ENCODE peak calls at places on chromosome 6, in nine cellular contexts. One of them, this sample, is unnamed.

GRCh38 chr6:123805921-123806320 is 2.3 kb downstream of the NKAIN2 start:
- DNase-seq in AG04449: no peak
- DNase-seq in HCEC 1CT: no peak
- DNase-seq in HepG2: no peak
- DNase-seq in GM10248: no peak
- DNase-seq in neural crest cell: no peak
- DNase-seq in right atrium auricular region: no peak
- DNase-seq in astrocyte of the spinal cord: no peak
- DNase-seq in LNCaP clone FGC: no peak
- DNase-seq in this sample: no peak

GRCh38 chr6:107132330-107132954 is 17.1 kb upstream of the BEND3 start:
- DNase-seq in HepG2: peak
- DNase-seq in AG04449: no peak
- DNase-seq in right atrium auricular region: no peak
- DNase-seq in GM10248: no peak
- DNase-seq in LNCaP clone FGC: no peak
- DNase-seq in astrocyte of the spinal cord: peak
- DNase-seq in HCEC 1CT: peak
- DNase-seq in neural crest cell: peak
- DNase-seq in this sample: no peak

GRCh38 chr6:11264100-11264499 is 31.6 kb upstream of the NEDD9 start:
- DNase-seq in HepG2: no peak
- DNase-seq in HCEC 1CT: no peak
- DNase-seq in neural crest cell: no peak
- DNase-seq in AG04449: no peak
- DNase-seq in right atrium auricular region: no peak
- DNase-seq in astrocyte of the spinal cord: no peak
- DNase-seq in GM10248: no peak
- DNase-seq in LNCaP clone FGC: no peak
- DNase-seq in this sample: no peak

GRCh38 chr6:68279793-68280557 is 355.1 kb upstream of the ADGRB3 start:
- DNase-seq in HepG2: no peak
- DNase-seq in right atrium auricular region: no peak
- DNase-seq in HCEC 1CT: peak
- DNase-seq in LNCaP clone FGC: no peak
- DNase-seq in GM10248: no peak
- DNase-seq in neural crest cell: no peak
- DNase-seq in astrocyte of the spinal cord: peak
- DNase-seq in AG04449: no peak
- DNase-seq in this sample: peak

GRCh38 chr6:36547646-36548400 is 544 bp upstream of the STK38 start:
- DNase-seq in HepG2: no peak
- DNase-seq in astrocyte of the spinal cord: no peak
- DNase-seq in HCEC 1CT: no peak
- DNase-seq in AG04449: no peak
- DNase-seq in right atrium auricular region: no peak
- DNase-seq in LNCaP clone FGC: no peak
- DNase-seq in GM10248: no peak
- DNase-seq in neural crest cell: no peak
- DNase-seq in this sample: no peak

GRCh38 chr6:168001037-168001348 is 3.5 kb downstream of the KIF25 start:
- DNase-seq in HepG2: no peak
- DNase-seq in neural crest cell: no peak
- DNase-seq in HCEC 1CT: no peak
- DNase-seq in astrocyte of the spinal cord: no peak
- DNase-seq in GM10248: no peak
- DNase-seq in AG04449: no peak
- DNase-seq in LNCaP clone FGC: no peak
- DNase-seq in right atrium auricular region: no peak
- DNase-seq in this sample: no peak

GRCh38 chr6:43499028-43499815 is 10.9 kb downstream of the LRRC73 start:
- DNase-seq in HepG2: peak
- DNase-seq in neural crest cell: no peak
- DNase-seq in AG04449: no peak
- DNase-seq in astrocyte of the spinal cord: no peak
- DNase-seq in HCEC 1CT: no peak
- DNase-seq in GM10248: no peak
- DNase-seq in right atrium auricular region: no peak
- DNase-seq in LNCaP clone FGC: no peak
- DNase-seq in this sample: no peak

GRCh38 chr6:22149081-22149480 is 147.8 kb downstream of the PRL start:
- DNase-seq in neural crest cell: no peak
- DNase-seq in HCEC 1CT: no peak
- DNase-seq in HepG2: no peak
- DNase-seq in astrocyte of the spinal cord: peak
- DNase-seq in LNCaP clone FGC: no peak
- DNase-seq in right atrium auricular region: no peak
- DNase-seq in GM10248: no peak
- DNase-seq in AG04449: no peak
- DNase-seq in this sample: no peak

GRCh38 chr6:131844243-131844841 is 36.5 kb downstream of the ENPP1 start:
- DNase-seq in right atrium auricular region: no peak
- DNase-seq in neural crest cell: no peak
- DNase-seq in HepG2: peak
- DNase-seq in LNCaP clone FGC: peak
- DNase-seq in GM10248: no peak
- DNase-seq in HCEC 1CT: no peak
- DNase-seq in astrocyte of the spinal cord: peak
- DNase-seq in AG04449: no peak
- DNase-seq in this sample: no peak

GRCh38 chr6:4192627-4193026 is 57.3 kb upstream of the ECI2 start:
- DNase-seq in LNCaP clone FGC: no peak
- DNase-seq in HCEC 1CT: no peak
- DNase-seq in right atrium auricular region: no peak
- DNase-seq in neural crest cell: no peak
- DNase-seq in astrocyte of the spinal cord: no peak
- DNase-seq in GM10248: no peak
- DNase-seq in HepG2: no peak
- DNase-seq in AG04449: no peak
- DNase-seq in this sample: no peak

GRCh38 chr6:155589190-155589589 is 133.6 kb upstream of the NOX3 start:
- DNase-seq in neural crest cell: no peak
- DNase-seq in LNCaP clone FGC: no peak
- DNase-seq in GM10248: no peak
- DNase-seq in astrocyte of the spinal cord: no peak
- DNase-seq in HCEC 1CT: no peak
- DNase-seq in HepG2: no peak
- DNase-seq in right atrium auricular region: no peak
- DNase-seq in AG04449: no peak
- DNase-seq in this sample: no peak

GRCh38 chr6:25172819-25173218 is 106.4 kb upstream of the CARMIL1 start:
- DNase-seq in HCEC 1CT: peak
- DNase-seq in neural crest cell: no peak
- DNase-seq in astrocyte of the spinal cord: peak
- DNase-seq in right atrium auricular region: no peak
- DNase-seq in GM10248: no peak
- DNase-seq in AG04449: peak
- DNase-seq in HepG2: no peak
- DNase-seq in LNCaP clone FGC: no peak
- DNase-seq in this sample: peak

GRCh38 chr6:165511807-165512206 is 151.2 kb downstream of the PDE10A start:
- DNase-seq in HCEC 1CT: no peak
- DNase-seq in right atrium auricular region: no peak
- DNase-seq in HepG2: no peak
- DNase-seq in GM10248: no peak
- DNase-seq in LNCaP clone FGC: no peak
- DNase-seq in astrocyte of the spinal cord: no peak
- DNase-seq in neural crest cell: no peak
- DNase-seq in AG04449: no peak
- DNase-seq in this sample: no peak

GRCh38 chr6:170178266-170178560 is 112.7 kb downstream of the DLL1 start:
- DNase-seq in GM10248: no peak
- DNase-seq in AG04449: no peak
- DNase-seq in HepG2: no peak
- DNase-seq in astrocyte of the spinal cord: no peak
- DNase-seq in HCEC 1CT: no peak
- DNase-seq in right atrium auricular region: no peak
- DNase-seq in neural crest cell: no peak
- DNase-seq in LNCaP clone FGC: no peak
- DNase-seq in this sample: no peak

GRCh38 chr6:108736832-108737231 is 111.4 kb upstream of the ARMC2 start:
- DNase-seq in neural crest cell: no peak
- DNase-seq in HepG2: peak
- DNase-seq in HCEC 1CT: peak
- DNase-seq in right atrium auricular region: peak
- DNase-seq in LNCaP clone FGC: no peak
- DNase-seq in astrocyte of the spinal cord: peak
- DNase-seq in AG04449: no peak
- DNase-seq in GM10248: no peak
- DNase-seq in this sample: peak

GRCh38 chr6:37059344-37060194 is 54.1 kb downstream of the FGD2 start:
- DNase-seq in HCEC 1CT: peak
- DNase-seq in neural crest cell: peak
- DNase-seq in GM10248: no peak
- DNase-seq in astrocyte of the spinal cord: peak
- DNase-seq in right atrium auricular region: peak
- DNase-seq in LNCaP clone FGC: no peak
- DNase-seq in HepG2: peak
- DNase-seq in AG04449: peak
- DNase-seq in this sample: peak

GRCh38 chr6:107620736-107621135 is 130.8 kb downstream of the SOBP start:
- DNase-seq in neural crest cell: no peak
- DNase-seq in LNCaP clone FGC: no peak
- DNase-seq in astrocyte of the spinal cord: no peak
- DNase-seq in right atrium auricular region: no peak
- DNase-seq in GM10248: no peak
- DNase-seq in AG04449: no peak
- DNase-seq in HepG2: no peak
- DNase-seq in HCEC 1CT: no peak
- DNase-seq in this sample: no peak

GRCh38 chr6:121886223-121886830 is 450.9 kb downstream of the GJA1 start:
- DNase-seq in GM10248: no peak
- DNase-seq in HepG2: no peak
- DNase-seq in astrocyte of the spinal cord: no peak
- DNase-seq in AG04449: no peak
- DNase-seq in right atrium auricular region: no peak
- DNase-seq in neural crest cell: no peak
- DNase-seq in LNCaP clone FGC: no peak
- DNase-seq in HCEC 1CT: peak
- DNase-seq in this sample: no peak

GRCh38 chr6:81761197-81761596 is 8.7 kb upstream of the TENT5A start:
- DNase-seq in LNCaP clone FGC: no peak
- DNase-seq in HCEC 1CT: peak
- DNase-seq in AG04449: no peak
- DNase-seq in right atrium auricular region: no peak
- DNase-seq in GM10248: no peak
- DNase-seq in HepG2: no peak
- DNase-seq in astrocyte of the spinal cord: peak
- DNase-seq in neural crest cell: no peak
- DNase-seq in this sample: no peak

GRCh38 chr6:10478187-10479040 is 42.7 kb upstream of the GCNT2 start:
- DNase-seq in GM10248: peak
- DNase-seq in right atrium auricular region: no peak
- DNase-seq in AG04449: no peak
- DNase-seq in astrocyte of the spinal cord: peak
- DNase-seq in LNCaP clone FGC: no peak
- DNase-seq in neural crest cell: peak
- DNase-seq in HCEC 1CT: peak
- DNase-seq in HepG2: peak
- DNase-seq in this sample: peak

GRCh38 chr6:168581706-168582105 is 140.7 kb downstream of the SMOC2 start:
- DNase-seq in neural crest cell: no peak
- DNase-seq in HepG2: no peak
- DNase-seq in AG04449: no peak
- DNase-seq in HCEC 1CT: no peak
- DNase-seq in LNCaP clone FGC: no peak
- DNase-seq in GM10248: no peak
- DNase-seq in astrocyte of the spinal cord: no peak
- DNase-seq in right atrium auricular region: no peak
- DNase-seq in this sample: no peak

GRCh38 chr6:106804238-106805016 is 170.1 kb downstream of the CD24 start:
- DNase-seq in right atrium auricular region: no peak
- DNase-seq in neural crest cell: no peak
- DNase-seq in HepG2: no peak
- DNase-seq in LNCaP clone FGC: no peak
- DNase-seq in AG04449: no peak
- DNase-seq in astrocyte of the spinal cord: no peak
- DNase-seq in HCEC 1CT: no peak
- DNase-seq in GM10248: no peak
- DNase-seq in this sample: no peak

GRCh38 chr6:139254196-139254595 is 37.6 kb downstream of the TXLNB start:
- DNase-seq in LNCaP clone FGC: no peak
- DNase-seq in HepG2: no peak
- DNase-seq in astrocyte of the spinal cord: no peak
- DNase-seq in AG04449: no peak
- DNase-seq in GM10248: no peak
- DNase-seq in neural crest cell: no peak
- DNase-seq in HCEC 1CT: no peak
- DNase-seq in right atrium auricular region: no peak
- DNase-seq in this sample: no peak

GRCh38 chr6:143510991-143511891 is at the start of gene FUCA2:
- DNase-seq in right atrium auricular region: peak
- DNase-seq in LNCaP clone FGC: peak
- DNase-seq in HCEC 1CT: peak
- DNase-seq in HepG2: peak
- DNase-seq in neural crest cell: peak
- DNase-seq in astrocyte of the spinal cord: peak
- DNase-seq in AG04449: peak
- DNase-seq in GM10248: peak
- DNase-seq in this sample: peak

GRCh38 chr6:105014954-105015353 is 58.0 kb downstream of the LIN28B start:
- DNase-seq in neural crest cell: no peak
- DNase-seq in right atrium auricular region: no peak
- DNase-seq in LNCaP clone FGC: no peak
- DNase-seq in GM10248: no peak
- DNase-seq in HepG2: no peak
- DNase-seq in AG04449: no peak
- DNase-seq in HCEC 1CT: no peak
- DNase-seq in astrocyte of the spinal cord: no peak
- DNase-seq in this sample: no peak

GRCh38 chr6:158069800-158070195 is 88.1 kb downstream of the SYNJ2 start:
- DNase-seq in HepG2: no peak
- DNase-seq in LNCaP clone FGC: no peak
- DNase-seq in AG04449: no peak
- DNase-seq in HCEC 1CT: peak
- DNase-seq in astrocyte of the spinal cord: peak
- DNase-seq in right atrium auricular region: no peak
- DNase-seq in GM10248: no peak
- DNase-seq in neural crest cell: no peak
- DNase-seq in this sample: no peak

GRCh38 chr6:12051861-12052368 is 39.8 kb downstream of the HIVEP1 start:
- DNase-seq in LNCaP clone FGC: no peak
- DNase-seq in right atrium auricular region: no peak
- DNase-seq in neural crest cell: no peak
- DNase-seq in HCEC 1CT: no peak
- DNase-seq in astrocyte of the spinal cord: peak
- DNase-seq in HepG2: no peak
- DNase-seq in AG04449: peak
- DNase-seq in GM10248: peak
- DNase-seq in this sample: no peak

GRCh38 chr6:157227202-157228166 is 95.8 kb downstream of the TMEM242 start:
- DNase-seq in HCEC 1CT: no peak
- DNase-seq in LNCaP clone FGC: no peak
- DNase-seq in neural crest cell: no peak
- DNase-seq in astrocyte of the spinal cord: no peak
- DNase-seq in HepG2: no peak
- DNase-seq in GM10248: no peak
- DNase-seq in right atrium auricular region: peak
- DNase-seq in AG04449: no peak
- DNase-seq in this sample: no peak

GRCh38 chr6:147156218-147156617 is 48.0 kb upstream of the STXBP5 start:
- DNase-seq in neural crest cell: no peak
- DNase-seq in LNCaP clone FGC: no peak
- DNase-seq in AG04449: no peak
- DNase-seq in astrocyte of the spinal cord: no peak
- DNase-seq in HepG2: no peak
- DNase-seq in HCEC 1CT: peak
- DNase-seq in right atrium auricular region: no peak
- DNase-seq in GM10248: no peak
- DNase-seq in this sample: no peak

GRCh38 chr6:47292944-47293343 is 16.8 kb downstream of the TNFRSF21 start:
- DNase-seq in neural crest cell: no peak
- DNase-seq in LNCaP clone FGC: no peak
- DNase-seq in GM10248: no peak
- DNase-seq in HCEC 1CT: peak
- DNase-seq in AG04449: no peak
- DNase-seq in right atrium auricular region: no peak
- DNase-seq in HepG2: peak
- DNase-seq in astrocyte of the spinal cord: no peak
- DNase-seq in this sample: no peak

GRCh38 chr6:168524644-168525043 is 83.7 kb downstream of the SMOC2 start:
- DNase-seq in AG04449: no peak
- DNase-seq in right atrium auricular region: no peak
- DNase-seq in neural crest cell: no peak
- DNase-seq in LNCaP clone FGC: no peak
- DNase-seq in HepG2: no peak
- DNase-seq in astrocyte of the spinal cord: no peak
- DNase-seq in GM10248: no peak
- DNase-seq in HCEC 1CT: no peak
- DNase-seq in this sample: no peak